ENCODE peak calls at places on chromosomes 1 and 21, in four cellular contexts. T is HL-60; Y is non-pigmented ciliary epithelial cell; O is activated CD4-positive, alpha-beta T cell treated with anti-CD3 and anti-CD28 coated beads for 48 hours. B is an unnamed sample.

GRCh38 chr1:97412737-97413136 is 508.1 kb downstream of the DPYD start:
- DNase-seq in T (no peak), Y (no peak), O (no peak), B (no peak)

GRCh38 chr1:204255225-204255624 is 41.4 kb upstream of the GOLT1A start:
- DNase-seq in O (no peak), T (no peak), Y (no peak), B (no peak)

GRCh38 chr1:34693081-34693480 is 61.8 kb upstream of the GJB5 start:
- DNase-seq in T (no peak), O (no peak), Y (no peak), B (no peak)

GRCh38 chr21:38402291-38402690 is 96.0 kb downstream of the ERG start:
- DNase-seq in Y (no peak), O (no peak), T (no peak), B (no peak)

GRCh38 chr1:18018381-18018780 is 89.2 kb upstream of the IGSF21 start:
- DNase-seq in Y (no peak), O (no peak), T (no peak), B (no peak)

GRCh38 chr21:33383056-33383888 is 19.9 kb upstream of the IFNGR2 start:
- DNase-seq in T (peak), Y (peak), O (peak), B (peak)

GRCh38 chr1:945910-946565 is 13.0 kb downstream of the NOC2L start:
- DNase-seq in O (no peak), Y (no peak), T (no peak), B (no peak)

GRCh38 chr1:19203440-19203839 is 6.6 kb downstream of the UBR4 start:
- DNase-seq in T (no peak), O (no peak), Y (no peak), B (peak)

GRCh38 chr1:168709896-168710305 is 19.1 kb downstream of the DPT start:
- DNase-seq in Y (peak), T (no peak), O (no peak), B (no peak)

GRCh38 chr21:45203983-45204382 is 83.7 kb downstream of the POFUT2 start:
- DNase-seq in Y (no peak), T (no peak), O (no peak), B (no peak)

GRCh38 chr1:150619576-150620509 is 9.6 kb downstream of the ENSA start:
- DNase-seq in O (no peak), Y (no peak), T (no peak), B (peak)

GRCh38 chr21:45126983-45127382 is 52.6 kb downstream of the ADARB1 start:
- DNase-seq in O (no peak), Y (no peak), T (no peak), B (no peak)

GRCh38 chr1:56390934-56391731 is 188.2 kb downstream of the PLPP3 start:
- DNase-seq in Y (no peak), T (no peak), O (no peak), B (no peak)

GRCh38 chr21:35219719-35220118 is 170.6 kb upstream of the RUNX1 start:
- DNase-seq in Y (no peak), T (no peak), O (no peak), B (no peak)

GRCh38 chr1:50977575-50978143 is 7.6 kb downstream of the CDKN2C start:
- DNase-seq in T (peak), Y (no peak), O (peak), B (peak)

GRCh38 chr1:1340185-1340584 is 9.0 kb downstream of the DVL1 start:
- DNase-seq in T (no peak), Y (no peak), O (no peak), B (no peak)

B was measured in erythroblast.